ENCODE peak calls at places on chromosomes 4 and X, in four cellular contexts. One of them, this sample, is unnamed.

GRCh38 chr4:74962584-74962983 is 29.7 kb downstream of the PARM1 start:
- ATAC-seq in Panc1: no peak
- ATAC-seq in GM12878: peak
- ATAC-seq in upper lobe of left lung: no peak
- ATAC-seq in this sample: no peak

GRCh38 chr4:10734697-10735096 is 50.1 kb upstream of the CLNK start:
- ATAC-seq in Panc1: no peak
- ATAC-seq in GM12878: no peak
- ATAC-seq in upper lobe of left lung: no peak
- ATAC-seq in this sample: no peak

GRCh38 chr4:53014881-53015280 is 152.8 kb downstream of the RASL11B start:
- ATAC-seq in Panc1: no peak
- ATAC-seq in GM12878: no peak
- ATAC-seq in upper lobe of left lung: no peak
- ATAC-seq in this sample: no peak

GRCh38 chr4:157018920-157019490 is 47.4 kb upstream of the PDGFC start:
- ATAC-seq in Panc1: no peak
- ATAC-seq in GM12878: no peak
- ATAC-seq in upper lobe of left lung: no peak
- ATAC-seq in this sample: no peak

GRCh38 chr4:4625488-4625887 is 83.6 kb upstream of the STX18 start:
- ATAC-seq in Panc1: no peak
- ATAC-seq in GM12878: no peak
- ATAC-seq in upper lobe of left lung: no peak
- ATAC-seq in this sample: no peak

GRCh38 chr4:99833766-99834165 is 17.1 kb downstream of the DAPP1 start:
- ATAC-seq in Panc1: no peak
- ATAC-seq in GM12878: no peak
- ATAC-seq in upper lobe of left lung: no peak
- ATAC-seq in this sample: no peak

GRCh38 chr4:183262776-183263100 is 57.3 kb downstream of the CLDN22 start:
- ATAC-seq in Panc1: no peak
- ATAC-seq in GM12878: no peak
- ATAC-seq in upper lobe of left lung: no peak
- ATAC-seq in this sample: no peak

GRCh38 chrX:20420058-20420457 is 153.3 kb upstream of the RPS6KA3 start:
- ATAC-seq in Panc1: no peak
- ATAC-seq in GM12878: no peak
- ATAC-seq in upper lobe of left lung: no peak
- ATAC-seq in this sample: no peak

GRCh38 chrX:129653181-129653984 is 1.4 kb downstream of the APLN start:
- ATAC-seq in Panc1: no peak
- ATAC-seq in GM12878: no peak
- ATAC-seq in upper lobe of left lung: no peak
- ATAC-seq in this sample: peak

GRCh38 chrX:73561791-73562190 is 1.2 kb upstream of the CHIC1 start:
- ATAC-seq in Panc1: no peak
- ATAC-seq in GM12878: no peak
- ATAC-seq in upper lobe of left lung: no peak
- ATAC-seq in this sample: no peak

GRCh38 chr4:104728380-104729122 is 233.9 kb upstream of the CXXC4 start:
- ATAC-seq in Panc1: peak
- ATAC-seq in GM12878: peak
- ATAC-seq in upper lobe of left lung: no peak
- ATAC-seq in this sample: no peak

GRCh38 chr4:184126800-184127199 is 90.9 kb downstream of the ENPP6 start:
- ATAC-seq in Panc1: no peak
- ATAC-seq in GM12878: no peak
- ATAC-seq in upper lobe of left lung: no peak
- ATAC-seq in this sample: no peak

GRCh38 chrX:55057691-55058249 is 17.1 kb upstream of the PAGE2B start:
- ATAC-seq in Panc1: peak
- ATAC-seq in GM12878: peak
- ATAC-seq in upper lobe of left lung: peak
- ATAC-seq in this sample: peak

DNA sequence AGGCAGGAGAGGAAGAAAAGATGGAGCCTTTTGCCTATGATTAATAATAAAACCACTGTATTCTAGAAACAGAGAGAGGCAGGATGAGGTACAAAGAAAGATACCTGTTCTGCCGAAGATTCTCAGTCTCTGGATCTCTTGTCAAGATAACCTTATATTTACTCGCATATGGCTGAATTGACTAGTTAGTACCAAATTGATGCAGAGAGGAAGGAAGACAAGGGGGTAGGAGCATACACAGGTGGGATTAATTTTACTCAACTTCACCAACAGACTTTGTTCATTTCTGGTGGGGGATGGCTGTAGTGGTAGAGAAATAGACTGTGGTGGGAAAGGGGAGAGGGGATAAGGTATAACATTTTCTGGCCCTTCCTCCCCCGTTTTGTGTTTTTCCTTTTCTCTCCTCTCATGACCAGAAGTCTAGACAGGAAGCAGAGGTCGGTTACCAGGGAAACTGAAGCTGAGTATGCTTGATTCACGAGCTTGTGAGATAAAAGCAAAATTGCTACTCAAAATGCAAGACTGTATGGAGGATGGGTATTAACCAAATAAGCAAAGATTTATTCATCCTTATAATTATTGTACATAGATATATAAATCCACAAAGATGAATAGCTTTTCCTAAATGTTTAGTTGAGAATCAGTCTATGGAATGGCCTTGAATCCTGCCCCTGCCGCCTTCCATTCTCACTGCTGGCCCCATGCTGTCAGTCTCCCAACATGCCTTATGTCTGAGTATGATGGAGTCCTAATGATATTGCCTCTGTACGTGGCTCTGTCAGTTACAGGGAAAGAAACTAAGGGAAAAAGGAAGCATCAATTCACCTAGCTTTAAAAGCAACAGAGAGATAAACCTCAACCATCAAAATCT is 17.8 kb upstream of the PAGE2B start:
- ATAC-seq in Panc1: no peak
- ATAC-seq in GM12878: no peak
- ATAC-seq in upper lobe of left lung: no peak
- ATAC-seq in this sample: no peak
- H3K4me3 ChIP-seq in Panc1: no peak
- H3K4me3 ChIP-seq in GM12878: no peak
- H3K4me3 ChIP-seq in upper lobe of left lung: peak
- H3K4me3 ChIP-seq in this sample: peak

DNA sequence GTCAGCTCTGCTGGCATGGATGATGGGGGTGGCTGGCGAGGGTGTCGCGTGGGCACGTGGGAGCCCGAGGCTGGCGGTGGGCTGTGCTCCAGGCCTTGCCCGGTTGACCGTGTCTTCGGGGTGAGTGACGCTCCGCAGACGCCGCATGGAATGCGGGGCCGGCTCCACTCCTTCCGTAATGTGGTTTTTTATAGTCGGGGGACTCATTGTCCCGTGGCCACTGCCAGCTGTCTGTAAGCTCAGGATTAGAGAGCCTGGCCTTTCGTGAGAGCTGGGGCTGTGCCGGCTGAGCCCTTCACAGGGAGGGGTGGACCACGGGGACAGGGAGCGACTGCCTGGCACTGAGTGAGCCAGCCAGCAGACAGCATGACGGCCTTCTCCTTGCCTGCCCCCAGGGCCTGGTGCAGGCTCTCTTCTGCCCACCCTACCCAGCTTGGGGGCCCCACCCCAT is 20.4 kb downstream of the DOK7 start:
- ATAC-seq in Panc1: no peak
- ATAC-seq in GM12878: no peak
- ATAC-seq in upper lobe of left lung: no peak
- ATAC-seq in this sample: peak
- TF ChIP-seq POLR2AphosphoS5 in Panc1: no peak
- TF ChIP-seq POLR2AphosphoS5 in GM12878: no peak
- TF ChIP-seq POLR2AphosphoS5 in upper lobe of left lung: no peak
- TF ChIP-seq POLR2AphosphoS5 in this sample: peak

GRCh38 chr4:141636077-141636770 is at the start of gene IL15:
- ATAC-seq in Panc1: peak
- ATAC-seq in GM12878: peak
- ATAC-seq in upper lobe of left lung: peak
- ATAC-seq in this sample: peak

GRCh38 chr4:141637565-141637964 is 1.2 kb downstream of the IL15 start:
- ATAC-seq in Panc1: no peak
- ATAC-seq in GM12878: peak
- ATAC-seq in upper lobe of left lung: no peak
- ATAC-seq in this sample: no peak

GRCh38 chr4:141630854-141631253 is 5.5 kb upstream of the IL15 start:
- ATAC-seq in Panc1: no peak
- ATAC-seq in GM12878: no peak
- ATAC-seq in upper lobe of left lung: no peak
- ATAC-seq in this sample: no peak

GRCh38 chr4:141636771-141637460 is 533 bp downstream of the IL15 start:
- ATAC-seq in Panc1: peak
- ATAC-seq in GM12878: peak
- ATAC-seq in upper lobe of left lung: peak
- ATAC-seq in this sample: peak

DNA sequence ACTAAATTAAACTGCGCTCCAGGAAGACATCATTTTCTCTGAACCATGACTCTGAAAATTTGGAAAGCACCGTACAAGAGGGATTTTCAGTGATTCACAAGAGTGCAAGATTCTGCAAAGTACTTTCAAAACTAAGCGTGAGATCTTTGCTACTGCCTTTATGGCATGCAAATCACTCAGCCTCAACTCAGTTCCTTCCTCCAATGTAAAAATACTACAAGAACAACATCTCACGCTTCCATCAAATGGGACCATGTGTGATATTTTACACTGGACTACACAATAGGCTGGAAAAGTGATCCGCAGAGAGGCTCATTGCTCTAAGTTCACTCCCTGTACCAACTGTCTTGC is 682 bp upstream of the IL15 start:
- ATAC-seq in Panc1: no peak
- ATAC-seq in GM12878: peak
- ATAC-seq in upper lobe of left lung: no peak
- ATAC-seq in this sample: no peak
- H3K4me3 ChIP-seq in Panc1: peak
- H3K4me3 ChIP-seq in GM12878: peak
- H3K4me3 ChIP-seq in upper lobe of left lung: peak
- H3K4me3 ChIP-seq in this sample: peak

DNA sequence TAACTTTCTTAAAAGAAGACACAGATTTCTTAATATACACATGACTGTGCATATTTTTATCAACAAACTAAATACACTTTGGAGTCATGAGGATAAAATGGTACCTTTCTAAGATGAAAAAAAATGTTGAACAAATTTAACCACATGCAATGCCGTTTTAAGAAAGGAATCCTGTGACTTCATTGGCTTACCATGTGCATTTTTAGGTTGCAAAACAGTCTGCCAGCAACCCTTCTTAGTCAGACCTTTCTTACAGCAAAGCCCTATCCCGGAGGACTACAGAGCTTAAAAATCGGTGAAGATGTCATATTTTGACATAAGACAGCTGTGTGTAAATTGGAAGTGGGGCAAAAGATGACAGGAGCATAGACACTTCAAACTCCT is 51.6 kb downstream of the GASK1B start:
- ATAC-seq in Panc1: no peak
- ATAC-seq in GM12878: no peak
- ATAC-seq in upper lobe of left lung: peak
- ATAC-seq in this sample: peak
- TF ChIP-seq POLR2AphosphoS5 in Panc1: no peak
- TF ChIP-seq POLR2AphosphoS5 in GM12878: no peak
- TF ChIP-seq POLR2AphosphoS5 in upper lobe of left lung: peak
- TF ChIP-seq POLR2AphosphoS5 in this sample: peak

GRCh38 chr4:80126435-80126834 is 53.4 kb upstream of the ANTXR2 start:
- ATAC-seq in Panc1: no peak
- ATAC-seq in GM12878: no peak
- ATAC-seq in upper lobe of left lung: no peak
- ATAC-seq in this sample: no peak
- H3K4me3 ChIP-seq in Panc1: no peak
- H3K4me3 ChIP-seq in GM12878: no peak
- H3K4me3 ChIP-seq in upper lobe of left lung: no peak
- H3K4me3 ChIP-seq in this sample: no peak

DNA sequence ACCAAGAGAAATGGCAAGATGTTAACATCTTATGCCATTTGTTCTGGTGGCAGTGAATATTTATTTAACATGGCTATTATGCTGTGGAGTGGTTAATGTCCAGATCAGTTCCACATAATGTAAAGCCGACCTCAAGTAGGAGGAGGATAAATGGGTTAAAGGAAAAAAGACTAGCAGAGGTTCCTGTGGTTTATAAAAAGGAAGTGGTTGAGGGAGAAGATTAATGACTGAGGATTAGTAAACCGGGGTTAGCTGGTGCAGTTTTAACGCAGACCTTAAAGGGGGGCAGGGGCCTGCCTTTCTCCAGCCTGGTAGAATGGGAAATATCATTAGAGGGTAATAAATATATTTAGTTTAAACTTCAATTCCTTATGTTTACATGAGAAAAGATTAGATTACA is 124.3 kb upstream of the LIMCH1 start:
- ATAC-seq in Panc1: no peak
- ATAC-seq in GM12878: no peak
- ATAC-seq in upper lobe of left lung: no peak
- ATAC-seq in this sample: no peak
- TF ChIP-seq POLR2AphosphoS5 in Panc1: no peak
- TF ChIP-seq POLR2AphosphoS5 in GM12878: no peak
- TF ChIP-seq POLR2AphosphoS5 in upper lobe of left lung: no peak
- TF ChIP-seq POLR2AphosphoS5 in this sample: no peak

GRCh38 chr4:30724217-30724616 is 4.0 kb downstream of the PCDH7 start:
- ATAC-seq in Panc1: no peak
- ATAC-seq in GM12878: no peak
- ATAC-seq in upper lobe of left lung: no peak
- ATAC-seq in this sample: no peak
- H3K4me3 ChIP-seq in Panc1: peak
- H3K4me3 ChIP-seq in GM12878: no peak
- H3K4me3 ChIP-seq in upper lobe of left lung: no peak
- H3K4me3 ChIP-seq in this sample: peak

GRCh38 chr4:181756451-181756850 is 486.8 kb upstream of the TENM3 start:
- ATAC-seq in Panc1: no peak
- ATAC-seq in GM12878: peak
- ATAC-seq in upper lobe of left lung: no peak
- ATAC-seq in this sample: no peak
- TF ChIP-seq POLR2AphosphoS5 in Panc1: no peak
- TF ChIP-seq POLR2AphosphoS5 in GM12878: no peak
- TF ChIP-seq POLR2AphosphoS5 in upper lobe of left lung: no peak
- TF ChIP-seq POLR2AphosphoS5 in this sample: no peak

DNA sequence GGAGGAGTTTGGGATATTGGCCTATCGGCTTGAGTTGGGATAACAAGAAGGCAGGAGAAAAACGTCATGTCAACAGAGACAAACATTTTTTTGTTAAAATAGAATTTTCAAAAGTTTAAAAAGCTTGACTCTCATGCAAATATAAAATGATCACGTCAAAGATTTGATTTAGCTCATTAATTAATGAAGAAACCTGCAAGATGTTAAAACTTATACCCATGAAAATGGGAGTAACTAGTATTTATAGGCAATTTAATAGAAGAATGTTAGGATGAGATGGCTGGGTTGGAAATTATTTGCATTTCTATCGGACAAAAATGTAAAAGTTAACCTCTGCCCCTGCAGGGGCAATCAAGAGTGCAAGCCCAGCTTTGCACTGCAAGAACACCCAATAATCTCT is 184.6 kb upstream of the BCOR start:
- ATAC-seq in Panc1: no peak
- ATAC-seq in GM12878: no peak
- ATAC-seq in upper lobe of left lung: no peak
- ATAC-seq in this sample: no peak
- H3K4me3 ChIP-seq in Panc1: no peak
- H3K4me3 ChIP-seq in GM12878: no peak
- H3K4me3 ChIP-seq in upper lobe of left lung: no peak
- H3K4me3 ChIP-seq in this sample: no peak

This sample was measured in gastroesophageal sphincter.